ENCODE peak calls at places on chromosomes 4 and X, in nine cellular contexts. X is heart right ventricle, J is Peyer's patch, B is body of pancreas, F is endodermal cell, H is stomach, S is heart left ventricle, V is left ventricle myocardium inferior, U is suprapubic skin. Y is an unnamed sample. For H3K4me1, the result is how much of the 10 kb centered on the place peaks cover.

GRCh38 chr4:77433102-77433733 is 172.4 kb upstream of the CXCL13 start:
- DNase-seq in X (peak), J (no peak), B (no peak), F (peak), H (no peak), S (no peak), V (no peak), U (no peak), Y (no peak)

GRCh38 chr4:28702571-28702970 is 1841.9 kb downstream of the STIM2 start:
- DNase-seq in X (no peak), J (no peak), B (no peak), F (no peak), H (no peak), S (no peak), V (no peak), U (no peak), Y (no peak)

GRCh38 chrX:145923376-145923775 is 105.7 kb downstream of the SLITRK2 start:
- DNase-seq in X (no peak), J (no peak), B (no peak), F (peak), H (no peak), S (no peak), V (no peak), U (no peak), Y (no peak)

GRCh38 chr4:173362666-173363065 is 8.1 kb upstream of the SAP30 start:
- DNase-seq in X (no peak), J (no peak), B (peak), F (no peak), H (peak), S (no peak), V (no peak), U (no peak), Y (no peak)

GRCh38 chr4:20249333-20249732 is 2.4 kb upstream of the SLIT2 start:
- DNase-seq in X (no peak), J (no peak), B (peak), F (no peak), H (no peak), S (no peak), V (no peak), U (no peak), Y (no peak)

GRCh38 chrX:140507982-140508305 is 3.1 kb upstream of the SOX3 start:
- DNase-seq in X (no peak), J (no peak), B (no peak), F (peak), H (no peak), S (no peak), V (no peak), U (no peak), Y (no peak)

GRCh38 chr4:73984736-73985527 is 3.1 kb downstream of the PPBP start:
- DNase-seq in X (no peak), J (no peak), B (no peak), F (peak), H (no peak), S (no peak), V (no peak), U (no peak), Y (no peak)

GRCh38 chr4:105541420-105541819 is 11.0 kb upstream of the ARHGEF38 start:
- DNase-seq in X (no peak), J (no peak), B (no peak), F (no peak), H (no peak), S (no peak), V (no peak), U (no peak), Y (no peak)

GRCh38 chrX:45986971-45987370 is 558.2 kb downstream of the ZNF674 start:
- DNase-seq in X (no peak), J (no peak), B (no peak), F (no peak), H (no peak), S (no peak), V (no peak), U (no peak), Y (no peak)

GRCh38 chr4:80268081-80268823 is 1.8 kb downstream of the FGF5 start:
- DNase-seq in X (no peak), J (no peak), B (no peak), F (peak), H (no peak), S (no peak), V (no peak), U (no peak), Y (no peak)

GRCh38 chrX:28391528-28391927 is 195.7 kb upstream of the IL1RAPL1 start:
- DNase-seq in X (no peak), J (no peak), B (no peak), F (no peak), H (no peak), S (no peak), V (no peak), U (no peak), Y (no peak)

GRCh38 chrX:113048896-113049295 is 208.3 kb upstream of the AMOT start:
- DNase-seq in X (no peak), J (no peak), B (no peak), F (no peak), H (no peak), S (no peak), V (no peak), U (no peak), Y (no peak)

GRCh38 chrX:107102980-107103379 is 15.6 kb downstream of the RBM41 start:
- DNase-seq in X (no peak), J (no peak), B (no peak), F (no peak), H (no peak), S (no peak), V (no peak), U (no peak), Y (no peak)
- TF ChIP-seq CTCF in X (no peak), J (no peak), B (no peak), F (no peak), H (no peak), S (no peak), V (peak), U (no peak), Y (no peak)

DNA sequence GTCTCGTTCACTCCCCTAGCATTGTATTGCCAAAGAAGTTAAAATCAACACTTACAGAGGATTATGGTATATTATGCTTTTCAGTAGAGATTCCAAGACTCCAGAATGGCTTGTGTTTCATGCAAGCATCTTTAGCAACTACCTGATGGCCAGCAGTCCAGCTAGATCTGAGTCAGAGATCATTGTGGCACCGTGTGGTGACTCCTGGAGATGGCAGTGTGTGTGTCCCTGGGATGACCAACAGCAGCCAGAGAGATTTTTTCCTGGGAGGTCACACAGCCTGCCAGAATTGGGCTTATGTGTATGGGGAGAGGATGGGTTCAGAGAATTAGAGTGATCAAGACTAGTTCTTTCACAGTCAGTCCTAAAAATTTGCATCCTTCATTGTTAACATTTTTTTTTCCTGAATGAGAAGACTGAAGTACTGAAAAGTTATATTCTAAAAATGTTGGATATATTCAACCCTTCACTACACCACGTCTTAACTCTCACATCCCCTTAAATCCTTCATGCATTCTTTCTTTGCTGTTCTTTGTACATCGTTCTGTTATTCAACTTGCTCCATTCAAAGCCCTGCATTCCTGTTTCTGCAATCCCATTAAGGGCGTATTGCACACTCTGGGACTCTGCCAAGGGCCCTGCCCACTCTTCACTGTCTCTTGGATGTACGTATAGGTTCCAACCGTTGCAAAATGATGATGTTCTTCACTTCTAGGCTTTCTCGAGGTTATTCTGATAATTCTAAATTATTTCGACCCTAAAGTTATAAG is 12.4 kb downstream of the TENM3 start:
- DNase-seq in X (no peak), J (no peak), B (no peak), F (peak), H (no peak), S (no peak), V (no peak), U (no peak), Y (peak)
- H3K4me1 ChIP-seq in X (under half), J (under half), B (under half), F (under half), H (under half), S (under half), V (under half), U (under half), Y (under half)

GRCh38 chr4:123874044-123874443 is 477.4 kb downstream of the SPRY1 start:
- DNase-seq in X (no peak), J (no peak), B (no peak), F (no peak), H (no peak), S (no peak), V (no peak), U (no peak), Y (no peak)

GRCh38 chr4:123870283-123870876 is 473.8 kb downstream of the SPRY1 start:
- DNase-seq in X (no peak), J (no peak), B (no peak), F (no peak), H (no peak), S (no peak), V (no peak), U (no peak), Y (no peak)

GRCh38 chr4:123867910-123868587 is 471.5 kb downstream of the SPRY1 start:
- DNase-seq in X (no peak), J (no peak), B (no peak), F (no peak), H (no peak), S (no peak), V (no peak), U (no peak), Y (no peak)

GRCh38 chr4:123869517-123870282 is 473.1 kb downstream of the SPRY1 start:
- DNase-seq in X (no peak), J (no peak), B (no peak), F (no peak), H (no peak), S (peak), V (no peak), U (no peak), Y (no peak)

DNA sequence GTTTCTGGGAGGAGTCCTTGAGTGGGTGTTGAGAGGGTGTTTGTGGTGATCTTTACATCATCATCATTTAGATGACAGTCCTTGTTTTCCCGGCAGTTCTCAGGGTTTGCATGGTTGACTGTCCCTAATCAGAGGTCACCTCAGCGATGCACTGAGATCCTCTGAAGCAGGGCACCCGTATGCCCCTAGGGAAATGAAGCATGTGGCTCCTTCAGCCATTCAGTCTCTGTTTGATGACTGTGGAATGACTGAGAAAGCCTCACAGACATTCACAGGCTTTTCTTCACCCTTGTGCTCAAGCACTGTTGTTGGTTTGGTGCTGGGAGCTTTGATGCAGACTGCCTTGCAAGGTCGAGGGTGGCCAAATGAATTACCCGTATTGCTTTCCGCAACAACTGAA is 474.8 kb downstream of the SPRY1 start:
- DNase-seq in X (no peak), J (no peak), B (no peak), F (no peak), H (no peak), S (no peak), V (no peak), U (no peak), Y (no peak)
- H3K27ac ChIP-seq in X (no peak), J (no peak), B (no peak), F (no peak), H (no peak), S (no peak), V (peak), U (no peak), Y (no peak)

DNA sequence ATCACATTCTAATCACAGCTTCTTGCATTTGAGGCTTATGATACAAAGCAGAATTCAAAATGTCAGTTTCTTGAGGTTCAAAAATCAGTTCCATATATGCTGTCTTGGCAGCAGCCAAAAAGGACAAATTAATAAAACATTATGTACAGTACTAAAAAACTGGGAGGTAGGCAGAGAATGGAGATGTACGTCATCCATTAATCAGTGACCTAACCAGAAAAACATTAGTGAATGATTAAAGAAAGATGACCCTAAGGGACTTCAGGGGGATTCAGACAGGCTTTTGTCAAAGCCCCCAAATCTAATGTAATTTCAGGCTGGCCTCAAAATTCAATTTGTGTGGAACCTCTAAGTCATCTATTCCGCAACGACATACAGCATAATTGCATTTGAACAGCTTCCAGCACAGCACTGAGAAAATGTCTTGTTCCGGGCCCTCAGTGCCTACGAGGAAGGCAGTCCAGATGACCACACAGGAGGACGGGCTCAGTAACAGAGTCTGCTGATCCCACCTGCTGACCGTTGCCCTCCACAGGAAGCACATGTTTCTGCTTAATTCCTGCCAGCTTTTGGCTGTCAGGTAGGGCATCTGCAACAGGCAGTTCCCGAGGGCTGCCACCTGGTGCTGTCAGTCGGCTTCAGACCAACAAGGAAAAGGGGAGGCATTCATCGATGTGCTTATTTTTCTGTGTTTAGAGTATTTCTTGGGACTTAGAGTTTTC is 83.8 kb upstream of the HHIP start:
- DNase-seq in X (no peak), J (no peak), B (peak), F (peak), H (no peak), S (no peak), V (no peak), U (no peak), Y (no peak)
- TF ChIP-seq CTCF in X (no peak), J (no peak), B (no peak), F (peak), H (no peak), S (no peak), V (no peak), U (no peak), Y (no peak)

Y was measured in esophagus muscularis mucosa.